ENCODE peak calls at places on chromosome 12, in eight cellular contexts. One of them, this sample, is unnamed.

GRCh38 chr12:32444895-32445294 is 45.5 kb downstream of the FGD4 start:
- DNase-seq in stimulated activated CD4-positive, alpha-beta T cell treated with anti-CD3 and anti-CD28 coated beads, Interleukin-2, amount 100 ng/mL, for 24 hours: no peak
- DNase-seq in thoracic aorta: no peak
- DNase-seq in erythroblast: no peak
- DNase-seq in kidney: no peak
- DNase-seq in RWPE1: peak; percentile 80
- DNase-seq in AG20443: no peak
- DNase-seq in GM12865: no peak
- DNase-seq in this sample: no peak

GRCh38 chr12:19428261-19428660 is 11.0 kb upstream of the AEBP2 start:
- DNase-seq in stimulated activated CD4-positive, alpha-beta T cell treated with anti-CD3 and anti-CD28 coated beads, Interleukin-2, amount 100 ng/mL, for 24 hours: no peak
- DNase-seq in thoracic aorta: no peak
- DNase-seq in erythroblast: no peak
- DNase-seq in kidney: no peak
- DNase-seq in RWPE1: no peak
- DNase-seq in AG20443: no peak
- DNase-seq in GM12865: no peak
- DNase-seq in this sample: no peak

GRCh38 chr12:86712425-86712843 is 456.2 kb upstream of the MGAT4C start:
- DNase-seq in stimulated activated CD4-positive, alpha-beta T cell treated with anti-CD3 and anti-CD28 coated beads, Interleukin-2, amount 100 ng/mL, for 24 hours: no peak
- DNase-seq in thoracic aorta: no peak
- DNase-seq in erythroblast: no peak
- DNase-seq in kidney: no peak
- DNase-seq in RWPE1: peak; percentile 87
- DNase-seq in AG20443: peak; percentile 85
- DNase-seq in GM12865: no peak
- DNase-seq in this sample: no peak

GRCh38 chr12:122732170-122732569 is 1.5 kb upstream of the HCAR1 start:
- DNase-seq in stimulated activated CD4-positive, alpha-beta T cell treated with anti-CD3 and anti-CD28 coated beads, Interleukin-2, amount 100 ng/mL, for 24 hours: peak; percentile 44
- DNase-seq in thoracic aorta: no peak
- DNase-seq in erythroblast: no peak
- DNase-seq in kidney: no peak
- DNase-seq in RWPE1: no peak
- DNase-seq in AG20443: no peak
- DNase-seq in GM12865: no peak
- DNase-seq in this sample: no peak

GRCh38 chr12:104356231-104357115 is 52.9 kb downstream of the EID3 start:
- DNase-seq in stimulated activated CD4-positive, alpha-beta T cell treated with anti-CD3 and anti-CD28 coated beads, Interleukin-2, amount 100 ng/mL, for 24 hours: no peak
- DNase-seq in thoracic aorta: no peak
- DNase-seq in erythroblast: no peak
- DNase-seq in kidney: no peak
- DNase-seq in RWPE1: no peak
- DNase-seq in AG20443: no peak
- DNase-seq in GM12865: no peak
- DNase-seq in this sample: no peak

GRCh38 chr12:123364532-123365140 is at the start of gene SBNO1:
- DNase-seq in stimulated activated CD4-positive, alpha-beta T cell treated with anti-CD3 and anti-CD28 coated beads, Interleukin-2, amount 100 ng/mL, for 24 hours: peak; percentile 89
- DNase-seq in thoracic aorta: peak; percentile 73
- DNase-seq in erythroblast: peak; percentile 97
- DNase-seq in kidney: peak; percentile 98
- DNase-seq in RWPE1: peak; percentile 97
- DNase-seq in AG20443: peak; percentile 97
- DNase-seq in GM12865: peak; percentile 96
- DNase-seq in this sample: peak; percentile 93

GRCh38 chr12:67333649-67334048 is 64.5 kb downstream of the CAND1 start:
- DNase-seq in stimulated activated CD4-positive, alpha-beta T cell treated with anti-CD3 and anti-CD28 coated beads, Interleukin-2, amount 100 ng/mL, for 24 hours: no peak
- DNase-seq in thoracic aorta: no peak
- DNase-seq in erythroblast: no peak
- DNase-seq in kidney: no peak
- DNase-seq in RWPE1: no peak
- DNase-seq in AG20443: no peak
- DNase-seq in GM12865: no peak
- DNase-seq in this sample: no peak

GRCh38 chr12:28569698-28570411 is 379.6 kb downstream of the CCDC91 start:
- DNase-seq in stimulated activated CD4-positive, alpha-beta T cell treated with anti-CD3 and anti-CD28 coated beads, Interleukin-2, amount 100 ng/mL, for 24 hours: no peak
- DNase-seq in thoracic aorta: no peak
- DNase-seq in erythroblast: no peak
- DNase-seq in kidney: no peak
- DNase-seq in RWPE1: no peak
- DNase-seq in AG20443: peak; percentile 69
- DNase-seq in GM12865: no peak
- DNase-seq in this sample: no peak

GRCh38 chr12:106227641-106228319 is 20.0 kb downstream of the CKAP4 start:
- DNase-seq in stimulated activated CD4-positive, alpha-beta T cell treated with anti-CD3 and anti-CD28 coated beads, Interleukin-2, amount 100 ng/mL, for 24 hours: peak; percentile 38
- DNase-seq in thoracic aorta: no peak
- DNase-seq in erythroblast: no peak
- DNase-seq in kidney: peak; percentile 84
- DNase-seq in RWPE1: peak; percentile 73
- DNase-seq in AG20443: peak; percentile 35
- DNase-seq in GM12865: peak; percentile 43
- DNase-seq in this sample: no peak

GRCh38 chr12:93684716-93685115 is 7.5 kb downstream of the CRADD start:
- DNase-seq in stimulated activated CD4-positive, alpha-beta T cell treated with anti-CD3 and anti-CD28 coated beads, Interleukin-2, amount 100 ng/mL, for 24 hours: no peak
- DNase-seq in thoracic aorta: no peak
- DNase-seq in erythroblast: no peak
- DNase-seq in kidney: no peak
- DNase-seq in RWPE1: no peak
- DNase-seq in AG20443: peak; percentile 45
- DNase-seq in GM12865: no peak
- DNase-seq in this sample: no peak

GRCh38 chr12:123498126-123498825 is 35.2 kb downstream of the RILPL1 start:
- DNase-seq in stimulated activated CD4-positive, alpha-beta T cell treated with anti-CD3 and anti-CD28 coated beads, Interleukin-2, amount 100 ng/mL, for 24 hours: no peak
- DNase-seq in thoracic aorta: no peak
- DNase-seq in erythroblast: no peak
- DNase-seq in kidney: no peak
- DNase-seq in RWPE1: no peak
- DNase-seq in AG20443: no peak
- DNase-seq in GM12865: peak; percentile 51
- DNase-seq in this sample: no peak

GRCh38 chr12:16670456-16671050 is 64.6 kb upstream of the LMO3 start:
- DNase-seq in stimulated activated CD4-positive, alpha-beta T cell treated with anti-CD3 and anti-CD28 coated beads, Interleukin-2, amount 100 ng/mL, for 24 hours: no peak
- DNase-seq in thoracic aorta: no peak
- DNase-seq in erythroblast: no peak
- DNase-seq in kidney: no peak
- DNase-seq in RWPE1: no peak
- DNase-seq in AG20443: peak; percentile 11
- DNase-seq in GM12865: no peak
- DNase-seq in this sample: no peak

GRCh38 chr12:113591480-113591971 is 119.9 kb upstream of the LHX5 start:
- DNase-seq in stimulated activated CD4-positive, alpha-beta T cell treated with anti-CD3 and anti-CD28 coated beads, Interleukin-2, amount 100 ng/mL, for 24 hours: peak; percentile 14
- DNase-seq in thoracic aorta: no peak
- DNase-seq in erythroblast: peak; percentile 1
- DNase-seq in kidney: no peak
- DNase-seq in RWPE1: no peak
- DNase-seq in AG20443: no peak
- DNase-seq in GM12865: peak; percentile 31
- DNase-seq in this sample: no peak

GRCh38 chr12:6915023-6915788 is 826 bp downstream of the ENO2 start:
- DNase-seq in stimulated activated CD4-positive, alpha-beta T cell treated with anti-CD3 and anti-CD28 coated beads, Interleukin-2, amount 100 ng/mL, for 24 hours: peak; percentile 55
- DNase-seq in thoracic aorta: no peak
- DNase-seq in erythroblast: peak; percentile 68
- DNase-seq in kidney: peak; percentile 70
- DNase-seq in RWPE1: no peak
- DNase-seq in AG20443: no peak
- DNase-seq in GM12865: no peak
- DNase-seq in this sample: no peak

GRCh38 chr12:117486840-117487659 is 125.6 kb upstream of the NOS1 start:
- DNase-seq in stimulated activated CD4-positive, alpha-beta T cell treated with anti-CD3 and anti-CD28 coated beads, Interleukin-2, amount 100 ng/mL, for 24 hours: no peak
- DNase-seq in thoracic aorta: peak; percentile 5
- DNase-seq in erythroblast: no peak
- DNase-seq in kidney: peak; percentile 88
- DNase-seq in RWPE1: peak; percentile 16
- DNase-seq in AG20443: peak; percentile 52
- DNase-seq in GM12865: no peak
- DNase-seq in this sample: no peak

GRCh38 chr12:45379261-45379660 is 163.4 kb downstream of the ANO6 start:
- DNase-seq in stimulated activated CD4-positive, alpha-beta T cell treated with anti-CD3 and anti-CD28 coated beads, Interleukin-2, amount 100 ng/mL, for 24 hours: no peak
- DNase-seq in thoracic aorta: no peak
- DNase-seq in erythroblast: peak; percentile 49
- DNase-seq in kidney: no peak
- DNase-seq in RWPE1: peak; percentile 80
- DNase-seq in AG20443: no peak
- DNase-seq in GM12865: no peak
- DNase-seq in this sample: no peak

GRCh38 chr12:48812389-48812788 is 5.9 kb upstream of the CACNB3 start:
- DNase-seq in stimulated activated CD4-positive, alpha-beta T cell treated with anti-CD3 and anti-CD28 coated beads, Interleukin-2, amount 100 ng/mL, for 24 hours: no peak
- DNase-seq in thoracic aorta: no peak
- DNase-seq in erythroblast: no peak
- DNase-seq in kidney: no peak
- DNase-seq in RWPE1: no peak
- DNase-seq in AG20443: no peak
- DNase-seq in GM12865: no peak
- DNase-seq in this sample: no peak

GRCh38 chr12:103495158-103495782 is 498 bp downstream of the C12orf42 start:
- DNase-seq in stimulated activated CD4-positive, alpha-beta T cell treated with anti-CD3 and anti-CD28 coated beads, Interleukin-2, amount 100 ng/mL, for 24 hours: peak; percentile 62
- DNase-seq in thoracic aorta: no peak
- DNase-seq in erythroblast: no peak
- DNase-seq in kidney: peak; percentile 75
- DNase-seq in RWPE1: no peak
- DNase-seq in AG20443: peak; percentile 24
- DNase-seq in GM12865: peak; percentile 76
- DNase-seq in this sample: peak; percentile 43

GRCh38 chr12:726281-727140 is 25.9 kb upstream of the WNK1 start:
- DNase-seq in stimulated activated CD4-positive, alpha-beta T cell treated with anti-CD3 and anti-CD28 coated beads, Interleukin-2, amount 100 ng/mL, for 24 hours: no peak
- DNase-seq in thoracic aorta: no peak
- DNase-seq in erythroblast: no peak
- DNase-seq in kidney: no peak
- DNase-seq in RWPE1: peak; percentile 39
- DNase-seq in AG20443: peak; percentile 24
- DNase-seq in GM12865: no peak
- DNase-seq in this sample: no peak

This sample was measured in left ventricle myocardium superior.